ENCODE peak calls at places on chromosomes 6 and 20, in seven cellular contexts. F is esophagus squamous epithelium, Z is heart left ventricle, X is A549, Y is PC-3, G is neural progenitor cell, Q is Peyer's patch. N is an unnamed sample.

GRCh38 chr20:51258582-51259175 is 235.8 kb upstream of the KCNG1 start:
- DNase-seq in Z (no peak), Q (no peak), G (peak), F (no peak), X (peak), Y (peak), N (no peak)

GRCh38 chr20:9374068-9374467 is 140.3 kb upstream of the LAMP5 start:
- DNase-seq in Q (no peak), G (no peak), X (no peak), F (no peak), Z (no peak), Y (no peak), N (no peak)

GRCh38 chr6:166830891-166831363 is 125.4 kb downstream of the RNASET2 start:
- DNase-seq in Q (no peak), G (no peak), Y (no peak), F (no peak), Z (no peak), X (no peak), N (no peak)

GRCh38 chr6:11770546-11771466 is 7.8 kb downstream of the ADTRP start:
- DNase-seq in G (peak), X (peak), Y (peak), Q (peak), F (peak), Z (peak), N (peak)

GRCh38 chr6:87700351-87700728 is 1.7 kb downstream of the AKIRIN2 start:
- DNase-seq in X (no peak), G (no peak), Y (no peak), Z (no peak), F (no peak), Q (no peak), N (peak)

GRCh38 chr20:4099905-4100675 is 84.7 kb upstream of the RNF24 start:
- DNase-seq in Z (no peak), X (no peak), F (no peak), Q (no peak), Y (no peak), G (no peak), N (peak)

GRCh38 chr6:34207695-34208443 is 28.8 kb upstream of the HMGA1 start:
- DNase-seq in Q (no peak), Z (no peak), Y (no peak), F (no peak), X (no peak), G (no peak), N (no peak)

GRCh38 chr20:58375796-58376195 is 13.2 kb upstream of the VAPB start:
- DNase-seq in X (no peak), Q (no peak), Z (no peak), G (peak), F (no peak), Y (no peak), N (no peak)

GRCh38 chr6:30100585-30101422 is 12.1 kb downstream of the TRIM31 start:
- DNase-seq in Z (peak), Y (peak), F (no peak), X (no peak), G (peak), Q (peak), N (no peak)

GRCh38 chr6:106608080-106608668 is 21.1 kb downstream of the RTN4IP1 start:
- DNase-seq in X (peak), Q (no peak), F (no peak), G (peak), Z (no peak), Y (peak), N (peak)

GRCh38 chr20:37976862-37977261 is 56.4 kb downstream of the TTI1 start:
- DNase-seq in F (no peak), Z (no peak), Y (no peak), G (peak), X (no peak), Q (no peak), N (no peak)

GRCh38 chr6:116268589-116269293 is 11.0 kb downstream of the TSPYL1 start:
- DNase-seq in G (peak), Z (no peak), Y (peak), F (no peak), Q (no peak), X (peak), N (peak)

GRCh38 chr6:116413357-116413756 is 42.6 kb downstream of the DSE start:
- DNase-seq in Z (no peak), F (no peak), G (no peak), Q (no peak), X (no peak), Y (no peak), N (no peak)

GRCh38 chr20:62893700-62894099 is 32.1 kb upstream of the TCFL5 start:
- DNase-seq in G (peak), Q (no peak), X (no peak), Z (no peak), F (no peak), Y (no peak), N (no peak)

GRCh38 chr6:43090557-43090952 is 14.4 kb downstream of the PTK7 start:
- DNase-seq in G (peak), F (no peak), Q (no peak), Y (peak), X (no peak), Z (no peak), N (no peak)

GRCh38 chr6:2237001-2237400 is 8.4 kb downstream of the GMDS start:
- DNase-seq in Z (no peak), G (no peak), F (no peak), Y (peak), X (no peak), Q (no peak), N (peak)

GRCh38 chr6:80541886-80542285 is 435.4 kb downstream of the BCKDHB start:
- DNase-seq in Y (no peak), G (no peak), Z (no peak), Q (no peak), F (no peak), X (no peak), N (no peak)

GRCh38 chr20:35369804-35370203 is 42.0 kb downstream of the UQCC1 start:
- DNase-seq in Z (no peak), Q (no peak), X (no peak), Y (no peak), G (no peak), F (no peak), N (peak)

GRCh38 chr6:137808191-137808590 is 58.9 kb upstream of the TNFAIP3 start:
- DNase-seq in Y (peak), Q (no peak), X (no peak), G (no peak), F (no peak), Z (no peak), N (peak)

GRCh38 chr20:38920411-38920810 is 5.8 kb upstream of the FAM83D start:
- DNase-seq in F (no peak), Q (no peak), Z (no peak), Y (no peak), X (no peak), G (no peak), N (no peak)

GRCh38 chr6:16761469-16762264 is 407 bp upstream of the ATXN1 start:
- DNase-seq in G (peak), X (peak), Y (peak), Z (peak), Q (peak), F (peak), N (peak)
- TF ChIP-seq CTCF in G (peak), X (peak), Y (no peak), Z (peak), Q (peak), F (peak), N (peak)

GRCh38 chr6:157091243-157091642 is 232.1 kb downstream of the TMEM242 start:
- DNase-seq in Y (no peak), F (no peak), Z (no peak), X (no peak), G (no peak), Q (no peak), N (no peak)
- H3K4me3 ChIP-seq in Y (no peak), F (no peak), Z (no peak), X (no peak), G (no peak), Q (no peak), N (no peak)

DNA sequence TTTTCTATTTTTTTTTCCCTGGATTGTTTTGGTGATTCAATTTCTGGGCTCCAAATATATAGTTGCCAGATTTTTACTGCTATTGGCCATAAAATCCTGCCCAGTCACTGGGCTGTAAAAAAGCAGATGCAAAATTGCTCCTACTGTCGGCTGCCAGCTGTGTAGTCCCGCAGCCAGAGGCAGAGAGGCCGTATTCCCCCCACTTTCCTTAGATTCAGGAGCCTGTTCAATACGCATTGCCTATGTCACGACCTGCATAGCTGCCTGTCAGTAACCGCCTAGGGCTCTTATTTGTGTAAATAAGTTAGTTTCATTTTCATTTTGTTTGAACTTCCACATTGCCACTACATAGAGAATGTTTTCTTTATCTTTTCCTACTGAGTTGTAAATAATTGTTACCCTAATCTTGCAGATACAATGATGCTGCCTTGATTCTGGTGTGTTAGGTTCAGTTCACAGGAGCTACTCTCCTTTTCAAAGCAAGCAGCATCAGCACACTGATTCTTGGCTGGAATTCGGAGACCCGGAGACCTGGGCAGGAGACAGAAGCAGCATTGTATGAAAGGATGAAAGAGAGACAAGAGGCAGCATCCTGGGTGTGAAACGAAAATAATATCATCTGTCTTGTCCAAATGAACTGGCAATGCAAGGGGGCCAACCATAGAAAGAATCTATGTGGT is 46.0 kb upstream of the UST start:
- DNase-seq in Q (no peak), G (peak), Z (no peak), X (peak), F (no peak), Y (peak), N (peak)
- TF ChIP-seq CTCF in Q (no peak), G (no peak), Z (no peak), X (no peak), F (no peak), Y (no peak), N (no peak)

DNA sequence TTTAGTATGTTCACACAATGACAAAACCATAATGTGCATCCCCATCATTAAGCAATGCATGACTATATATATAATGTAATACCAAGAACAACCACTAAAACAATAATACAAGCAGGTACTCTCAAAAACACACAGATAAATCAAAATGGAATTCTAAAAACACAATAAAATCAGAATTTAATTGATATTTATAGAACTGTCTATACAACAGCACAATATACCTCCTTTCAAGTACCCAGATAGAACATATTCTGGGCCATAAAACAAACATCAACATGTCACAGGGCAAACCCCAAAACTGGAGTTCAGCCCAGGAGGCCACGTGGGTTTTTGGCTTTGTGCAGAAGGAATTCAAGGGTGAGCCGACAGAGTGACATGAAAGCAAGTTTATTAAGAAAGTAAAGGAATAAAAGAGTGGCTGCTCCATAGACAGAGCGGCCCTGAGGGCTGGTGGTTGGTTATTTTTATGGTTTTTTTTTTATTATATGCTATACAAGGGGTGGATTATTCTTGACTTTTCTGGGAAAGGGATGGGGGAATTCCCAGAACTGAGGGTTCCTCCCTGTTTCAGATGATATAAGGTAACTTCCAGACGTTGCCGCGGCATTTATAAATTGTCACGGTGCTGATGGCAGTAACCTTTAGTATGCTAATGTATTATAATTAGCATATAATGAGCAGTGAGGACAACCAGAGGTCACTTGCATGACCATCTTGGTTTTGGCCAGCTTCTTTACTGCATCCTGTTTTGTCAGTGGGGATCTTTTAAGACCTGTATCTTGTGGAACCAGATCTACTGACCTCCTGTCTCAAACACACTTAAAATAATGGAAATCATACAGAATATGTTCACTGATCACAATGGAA is 5.6 kb downstream of the RAB23 start:
- DNase-seq in Q (no peak), F (no peak), Z (peak), X (no peak), G (no peak), Y (peak), N (peak)
- H3K4me3 ChIP-seq in Q (no peak), F (no peak), Z (no peak), X (no peak), G (no peak), Y (no peak), N (no peak)

GRCh38 chr6:31874836-31875572 is 3.8 kb downstream of the SLC44A4 start:
- DNase-seq in X (no peak), Z (no peak), F (no peak), Q (peak), Y (peak), G (no peak), N (no peak)

GRCh38 chr6:31865205-31866118 is 2.8 kb upstream of the NEU1 start:
- DNase-seq in Q (no peak), Z (no peak), G (no peak), X (no peak), Y (no peak), F (no peak), N (no peak)

GRCh38 chr6:31874084-31874670 is 4.6 kb downstream of the SLC44A4 start:
- DNase-seq in Q (no peak), Y (peak), F (no peak), G (no peak), X (no peak), Z (no peak), N (no peak)

GRCh38 chr6:31871068-31871659 is 7.6 kb downstream of the SLC44A4 start:
- DNase-seq in F (no peak), Z (no peak), X (no peak), Y (no peak), Q (no peak), G (no peak), N (peak)

GRCh38 chr6:31870385-31870921 is 7.8 kb upstream of the NEU1 start:
- DNase-seq in X (no peak), Y (no peak), F (no peak), G (no peak), Z (no peak), Q (no peak), N (no peak)
- TF ChIP-seq CTCF in X (no peak), Y (peak), F (no peak), G (peak), Z (no peak), Q (no peak), N (no peak)

GRCh38 chr20:46060301-46060881 is 29.4 kb downstream of the NCOA5 start:
- DNase-seq in Z (no peak), G (no peak), X (no peak), Y (no peak), F (no peak), Q (no peak), N (peak)

GRCh38 chr20:46056027-46056833 is 27.2 kb downstream of the SLC12A5 start:
- DNase-seq in X (no peak), Q (no peak), Y (no peak), G (no peak), Z (no peak), F (no peak), N (no peak)

GRCh38 chr20:46058656-46059281 is 29.8 kb downstream of the SLC12A5 start:
- DNase-seq in X (no peak), Y (no peak), Q (no peak), Z (no peak), G (peak), F (no peak), N (no peak)

GRCh38 chr20:46056970-46057855 is 28.2 kb downstream of the SLC12A5 start:
- DNase-seq in G (peak), Z (peak), X (no peak), Y (no peak), Q (no peak), F (no peak), N (peak)

DNA sequence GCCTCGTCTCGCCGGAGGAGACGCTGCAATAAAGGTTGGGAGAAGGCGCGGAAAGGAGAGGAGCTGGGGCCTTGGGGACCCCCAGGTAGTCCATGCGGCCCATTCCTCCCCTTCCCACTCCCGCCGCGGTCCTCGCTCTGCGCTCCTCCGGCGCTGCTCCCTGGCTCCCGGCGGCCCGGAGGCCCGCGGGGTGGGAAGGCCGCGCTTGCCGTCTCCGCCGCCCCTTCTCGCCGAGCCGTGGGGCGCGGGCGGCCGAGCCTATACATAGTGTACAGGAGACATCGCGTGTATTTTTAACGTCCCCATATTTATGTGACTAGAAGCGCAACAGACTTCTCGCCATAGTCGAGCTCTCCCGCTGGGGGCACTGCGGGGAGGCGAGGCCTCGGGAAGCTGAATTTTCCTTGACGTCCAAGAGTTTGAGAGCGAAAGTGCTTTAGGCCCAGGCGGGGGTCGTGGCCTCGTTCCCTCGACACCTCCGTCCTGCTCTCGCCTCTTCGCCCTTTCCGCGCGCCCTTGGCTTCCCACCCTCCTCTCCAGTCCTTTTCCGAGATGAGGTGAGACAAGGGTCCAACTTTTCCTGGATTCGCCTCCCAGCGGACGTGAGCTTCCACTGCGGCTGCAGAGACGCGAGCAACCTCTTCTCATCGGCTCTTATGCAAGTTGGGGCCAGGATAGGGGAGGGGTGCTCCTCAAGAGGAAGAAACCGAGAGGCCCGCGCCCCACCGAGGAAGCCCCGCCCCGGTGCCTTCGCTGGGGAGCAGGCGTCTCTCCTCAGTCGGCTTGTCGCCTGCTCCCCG is 29.0 kb downstream of the SLC12A5 start:
- DNase-seq in Q (no peak), X (no peak), Z (peak), F (no peak), Y (no peak), G (peak), N (peak)
- H3K4me3 ChIP-seq in Q (peak), X (no peak), Z (peak), F (peak), Y (no peak), G (peak), N (peak)

DNA sequence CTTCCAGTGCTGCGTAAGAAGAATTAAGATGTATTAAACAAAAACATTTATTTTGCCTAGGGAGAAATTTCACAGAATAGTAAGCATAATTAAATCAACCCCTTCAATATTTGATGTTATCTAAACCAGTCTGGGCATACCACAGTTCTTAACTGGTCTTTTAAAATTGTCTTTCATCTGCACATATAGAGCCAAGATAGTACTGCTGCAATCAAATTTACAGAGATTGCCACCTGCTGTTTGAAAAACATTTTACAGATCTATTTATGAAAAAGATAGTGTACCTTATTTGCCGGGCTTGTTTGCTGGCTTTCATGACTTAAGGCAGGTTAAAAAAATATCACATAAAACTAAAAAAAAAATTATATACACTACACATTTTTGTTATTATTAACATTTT is 323.2 kb downstream of the ADGRB3 start:
- DNase-seq in Q (no peak), F (no peak), X (no peak), Y (peak), Z (no peak), G (no peak), N (peak)
- TF ChIP-seq CTCF in Q (no peak), F (no peak), X (peak), Y (peak), Z (no peak), G (no peak), N (no peak)

GRCh38 chr20:19354950-19355349 is 142.5 kb downstream of the SLC24A3 start:
- DNase-seq in X (no peak), Q (no peak), G (no peak), Z (no peak), Y (no peak), F (no peak), N (no peak)
- H3K4me3 ChIP-seq in X (no peak), Q (no peak), G (no peak), Z (no peak), Y (no peak), F (no peak), N (no peak)

GRCh38 chr6:90860822-90861601 is 274.1 kb upstream of the MAP3K7 start:
- DNase-seq in Z (no peak), X (no peak), G (no peak), Y (peak), F (no peak), Q (no peak), N (no peak)
- TF ChIP-seq CTCF in Z (no peak), X (no peak), G (peak), Y (peak), F (no peak), Q (no peak), N (no peak)

N was measured in cardiac fibroblast.